ENCODE peak calls at places on chromosomes 6 and 20, in five cellular contexts. P, E, C, K and Z are unnamed samples.

GRCh38 chr6:19929312-19929711 is 92.1 kb downstream of the ID4 start:
- DNase-seq in P (no peak), E (no peak), C (no peak), K (no peak), Z (no peak)

GRCh38 chr6:142706200-142706599 is 238.8 kb downstream of the HIVEP2 start:
- DNase-seq in P (no peak), E (no peak), C (no peak), K (no peak), Z (no peak)

GRCh38 chr6:82371799-82372508 is 8.3 kb downstream of the TPBG start:
- DNase-seq in P (no peak), E (no peak), C (no peak), K (no peak), Z (no peak)

GRCh38 chr20:37457928-37458327 is 63.1 kb upstream of the NNAT start:
- DNase-seq in P (no peak), E (no peak), C (no peak), K (no peak), Z (peak; percentile 2)

GRCh38 chr6:144688713-144689112 is 403.6 kb downstream of the UTRN start:
- DNase-seq in P (no peak), E (no peak), C (no peak), K (no peak), Z (no peak)

GRCh38 chr6:168962886-168963285 is 290.8 kb downstream of the THBS2 start:
- DNase-seq in P (no peak), E (no peak), C (no peak), K (no peak), Z (no peak)

GRCh38 chr6:53734473-53735299 is 60.1 kb upstream of the LRRC1 start:
- DNase-seq in P (no peak), E (no peak), C (peak; percentile 50), K (no peak), Z (no peak)

GRCh38 chr6:167244991-167245390 is 46.1 kb upstream of the UNC93A start:
- DNase-seq in P (no peak), E (no peak), C (no peak), K (no peak), Z (no peak)

GRCh38 chr6:126945150-126945549 is 173.3 kb upstream of the RSPO3 start:
- DNase-seq in P (no peak), E (no peak), C (no peak), K (no peak), Z (no peak)

GRCh38 chr20:37451616-37452015 is 69.4 kb upstream of the NNAT start:
- DNase-seq in P (no peak), E (no peak), C (no peak), K (no peak), Z (no peak)

GRCh38 chr6:170128346-170128745 is 162.5 kb downstream of the DLL1 start:
- DNase-seq in P (no peak), E (no peak), C (no peak), K (peak; percentile 32), Z (peak; percentile 15)

GRCh38 chr6:305371-306206 is 13.3 kb downstream of the DUSP22 start:
- DNase-seq in P (no peak), E (no peak), C (no peak), K (no peak), Z (no peak)

GRCh38 chr20:25273541-25274358 is 25.9 kb downstream of the PYGB start:
- DNase-seq in P (peak; percentile 3), E (peak; percentile 8), C (peak; percentile 0), K (peak; percentile 44), Z (no peak)

GRCh38 chr6:6905961-6906518 is 201.7 kb upstream of the RREB1 start:
- DNase-seq in P (no peak), E (no peak), C (no peak), K (peak; percentile 19), Z (no peak)

GRCh38 chr20:3935295-3935955 is 46.2 kb downstream of the PANK2 start:
- DNase-seq in P (no peak), E (peak; percentile 70), C (peak; percentile 60), K (no peak), Z (no peak)

GRCh38 chr20:22333885-22334545 is 250.4 kb downstream of the FOXA2 start:
- DNase-seq in P (peak; percentile 18), E (peak; percentile 44), C (peak; percentile 66), K (no peak), Z (peak; percentile 22)

GRCh38 chr20:9955646-9956045 is 79.1 kb upstream of the ANKEF1 start:
- DNase-seq in P (no peak), E (no peak), C (no peak), K (no peak), Z (no peak)

GRCh38 chr20:59802018-59802417 is 131.4 kb downstream of the SYCP2 start:
- DNase-seq in P (no peak), E (no peak), C (no peak), K (no peak), Z (no peak)

GRCh38 chr20:64047968-64048401 is 1.5 kb downstream of the SOX18 start:
- DNase-seq in P (no peak), E (no peak), C (no peak), K (no peak), Z (no peak)

GRCh38 chr20:46838002-46838401 is 56.6 kb upstream of the EYA2 start:
- DNase-seq in P (no peak), E (no peak), C (no peak), K (no peak), Z (no peak)

GRCh38 chr20:62670156-62670555 is 27.9 kb downstream of the SLCO4A1 start:
- DNase-seq in P (no peak), E (no peak), C (no peak), K (no peak), Z (no peak)

GRCh38 chr6:82641677-82642076 is 278.1 kb downstream of the TPBG start:
- DNase-seq in P (no peak), E (no peak), C (no peak), K (no peak), Z (no peak)

GRCh38 chr20:32606790-32607189 is 21.7 kb upstream of the NOL4L start:
- DNase-seq in P (no peak), E (no peak), C (no peak), K (no peak), Z (no peak)
- TF ChIP-seq POLR2A in P (no peak), E (no peak), C (no peak), K (no peak), Z (no peak)

GRCh38 chr6:41228616-41229015 is 467 bp downstream of the TREML4 start:
- DNase-seq in P (no peak), E (no peak), C (no peak), K (no peak), Z (peak; percentile 58)
- H3K27ac ChIP-seq in P (no peak overlapping the region), E (no peak overlapping the region), C (no peak overlapping the region), K (no peak overlapping the region), Z (no peak overlapping the region)

DNA sequence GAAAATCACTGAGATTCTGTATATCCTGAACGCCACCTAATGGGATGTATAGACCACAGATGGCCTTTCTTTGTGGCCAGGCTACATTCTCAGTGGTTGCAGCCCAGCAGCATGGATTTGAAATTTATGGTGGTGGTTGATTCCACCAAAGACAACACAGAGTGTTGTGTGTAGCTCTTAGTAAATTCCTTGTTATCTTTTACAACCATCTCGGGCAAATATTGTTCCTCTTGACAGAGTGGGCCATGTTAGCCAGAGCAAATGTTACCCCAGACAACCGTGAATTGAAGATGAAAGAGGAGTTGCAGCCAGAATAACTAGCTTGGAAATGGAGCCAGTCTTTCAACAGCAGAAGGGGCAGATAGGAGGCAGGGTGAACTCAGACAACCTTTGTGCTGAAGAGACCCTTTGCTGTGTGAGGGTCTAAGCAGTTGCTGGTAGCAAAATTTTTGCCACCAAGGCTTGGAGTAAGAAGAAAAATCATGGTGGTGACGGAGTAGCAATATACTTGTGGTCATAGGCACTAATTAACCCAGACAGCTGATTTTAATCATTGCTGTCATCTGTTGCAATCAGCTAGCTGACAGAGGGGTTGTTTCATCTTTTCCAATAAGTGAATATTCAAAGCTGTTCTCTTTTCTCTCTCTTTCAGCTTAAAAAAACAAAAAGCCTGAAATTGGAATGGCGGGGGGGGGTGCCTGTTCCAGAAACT is 39.7 kb downstream of the SLC24A3 start:
- DNase-seq in P (no peak), E (no peak), C (no peak), K (no peak), Z (no peak)
- H3K27me3 ChIP-seq in P (no peaks in the 10 kb centered on the region), E (no peaks in the 10 kb centered on the region), C (no peaks in the 10 kb centered on the region), K (no peaks in the 10 kb centered on the region), Z (no peaks in the 10 kb centered on the region)

DNA sequence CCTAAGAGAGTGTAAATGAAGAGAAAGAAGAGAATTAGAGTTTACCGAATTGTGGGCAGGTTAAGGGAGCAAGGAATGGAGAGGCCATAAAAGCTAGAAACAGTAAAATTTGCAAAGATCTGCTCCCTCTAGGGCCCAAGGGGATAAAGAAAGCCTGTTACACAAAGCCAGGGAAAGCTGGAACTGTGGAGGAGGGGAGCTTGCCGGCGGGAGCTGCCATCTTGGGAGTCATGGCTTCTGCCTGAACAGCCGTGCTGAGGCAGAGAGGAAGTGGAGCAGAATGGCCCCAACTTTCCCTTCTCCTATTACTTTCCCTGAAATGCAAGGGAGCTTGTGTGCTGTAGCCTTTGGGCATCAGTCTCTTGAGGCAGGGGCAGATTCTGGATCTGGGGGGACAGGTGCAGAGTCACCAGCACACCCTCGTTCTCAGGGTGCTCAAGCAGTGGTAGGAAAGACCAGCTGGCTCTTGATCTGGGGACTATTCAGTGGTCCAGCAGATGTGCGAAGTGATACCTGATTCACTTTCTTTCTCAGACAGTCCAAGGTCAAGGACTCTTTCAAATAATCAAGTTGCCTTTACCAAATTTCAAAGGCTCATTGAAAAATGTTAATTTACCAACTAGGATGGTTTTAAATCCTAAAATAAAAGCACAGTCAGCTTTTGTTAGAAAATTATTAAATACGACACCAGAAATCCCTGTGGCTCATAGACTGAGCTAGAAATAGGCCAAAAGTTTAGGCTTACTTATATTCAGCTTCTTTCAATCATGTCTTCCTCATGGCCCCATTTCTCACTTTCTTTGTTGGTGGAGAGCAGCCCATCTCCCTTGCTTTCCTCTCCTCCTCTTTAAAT is 25.7 kb downstream of the LAMA4 start:
- DNase-seq in P (no peak), E (no peak), C (no peak), K (no peak), Z (no peak)
- TF ChIP-seq POLR2A in P (no peak), E (no peak), C (no peak), K (no peak), Z (no peak)

GRCh38 chr20:389220-389619 is 8.7 kb downstream of the TRIB3 start:
- DNase-seq in P (no peak), E (no peak), C (no peak), K (peak; percentile 42), Z (no peak)
- H3K27ac ChIP-seq in P (no peak overlapping the region), E (no peak overlapping the region), C (no peak overlapping the region), K (no peak overlapping the region), Z (no peak overlapping the region)

DNA sequence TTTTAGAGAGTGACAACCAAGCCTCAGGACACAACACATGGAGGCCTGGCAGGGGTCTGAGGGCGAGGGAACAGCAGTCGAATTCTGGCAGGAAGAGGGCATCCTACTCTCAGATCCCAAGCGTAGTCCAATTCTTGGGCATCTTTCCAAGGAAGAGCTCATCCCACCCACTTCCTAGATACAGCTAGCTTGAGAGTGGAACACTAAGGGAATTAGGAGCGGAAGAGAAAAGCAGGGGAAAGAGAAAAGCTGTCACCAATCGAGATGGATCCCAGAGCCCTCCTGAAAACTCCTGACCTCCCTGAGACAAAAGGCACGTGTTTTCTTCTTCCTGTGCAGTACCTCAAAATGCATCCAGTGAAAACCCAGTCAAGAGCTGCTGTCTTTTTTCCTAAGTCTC is 67.1 kb downstream of the GFOD1 start:
- DNase-seq in P (no peak), E (no peak), C (no peak), K (no peak), Z (no peak)
- H3K27me3 ChIP-seq in P (no peaks in the 10 kb centered on the region), E (no peaks in the 10 kb centered on the region), C (no peaks in the 10 kb centered on the region), K (no peaks in the 10 kb centered on the region), Z (no peaks in the 10 kb centered on the region)